ENCODE peak calls at places on chromosomes 12 and 14, in four cellular contexts. D is esophagus squamous epithelium, W is osteocyte, X is endothelial cell. J is an unnamed sample.

GRCh38 chr12:103882861-103883596 is 42.0 kb upstream of the NT5DC3 start:
- DNase-seq in D (no peak), W (no peak), X (no peak), J (peak; percentile 27)

GRCh38 chr12:51589060-51589459 is 2.0 kb upstream of the SCN8A start:
- DNase-seq in D (no peak), W (no peak), X (no peak), J (no peak)

GRCh38 chr14:44803239-44803905 is 158.4 kb downstream of the KLHL28 start:
- DNase-seq in D (no peak), W (no peak), X (no peak), J (peak; percentile 66)

GRCh38 chr14:58547649-58548048 is 90.1 kb upstream of the DACT1 start:
- DNase-seq in D (no peak), W (no peak), X (no peak), J (no peak)

GRCh38 chr14:58629273-58629672 is 8.5 kb upstream of the DACT1 start:
- DNase-seq in D (no peak), W (no peak), X (no peak), J (no peak)

GRCh38 chr14:79542121-79542520 is 669.2 kb downstream of the DIO2 start:
- DNase-seq in D (no peak), W (no peak), X (no peak), J (no peak)

GRCh38 chr14:102527255-102528232 is 18.0 kb upstream of the ANKRD9 start:
- DNase-seq in D (no peak), W (no peak), X (no peak), J (peak; percentile 92)

GRCh38 chr14:99254391-99255009 is 17.5 kb downstream of the BCL11B start:
- DNase-seq in D (no peak), W (no peak), X (no peak), J (no peak)

GRCh38 chr12:1199700-1200099 is 208.7 kb downstream of the ERC1 start:
- DNase-seq in D (no peak), W (no peak), X (no peak), J (no peak)

GRCh38 chr14:61668267-61668666 is 27.0 kb upstream of the HIF1A start:
- DNase-seq in D (no peak), W (no peak), X (no peak), J (peak; percentile 31)

GRCh38 chr12:98973395-98973794 is 328.3 kb downstream of the APAF1 start:
- DNase-seq in D (no peak), W (no peak), X (no peak), J (peak; percentile 93)

GRCh38 chr14:23895480-23895879 is 58.1 kb upstream of the DHRS4 start:
- DNase-seq in D (no peak), W (no peak), X (no peak), J (no peak)

GRCh38 chr14:35480119-35480769 is 53.7 kb upstream of the INSM2 start:
- DNase-seq in D (no peak), W (no peak), X (no peak), J (peak; percentile 31)

GRCh38 chr12:85733441-85733840 is 102.8 kb downstream of the RASSF9 start:
- DNase-seq in D (no peak), W (no peak), X (no peak), J (no peak)

DNA sequence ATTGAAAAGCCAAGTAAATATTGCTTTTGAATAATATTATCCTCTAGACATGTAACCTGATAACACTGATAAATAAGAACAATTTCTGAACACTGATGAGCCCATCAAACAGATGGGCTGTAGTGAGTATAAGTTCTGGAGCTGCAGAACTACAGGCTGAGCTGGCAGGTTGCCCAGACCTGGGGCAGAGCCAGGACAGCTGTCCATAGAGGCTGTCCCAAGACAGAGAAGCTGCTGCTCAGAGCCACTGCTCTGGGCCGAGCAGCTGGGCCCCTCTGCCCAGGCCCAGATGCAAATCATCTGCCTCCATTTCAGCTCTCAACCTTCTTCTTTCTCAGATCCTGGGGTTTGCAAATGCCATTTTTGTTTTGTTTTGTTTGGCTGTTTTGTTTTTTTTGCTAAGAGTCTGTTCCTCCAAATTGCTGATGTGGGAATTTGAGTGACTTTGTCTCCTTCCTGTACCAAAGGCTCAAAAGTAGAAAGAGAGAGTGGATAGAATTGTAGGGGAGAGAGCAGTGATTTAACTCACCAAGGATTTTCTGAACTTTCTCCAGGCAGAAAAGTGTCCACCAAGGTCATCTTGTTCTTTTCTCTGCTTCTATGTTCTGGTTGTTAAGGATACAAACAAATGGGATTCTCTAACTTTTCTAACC is 4.0 kb upstream of the TESPA1 start:
- DNase-seq in D (no peak), W (no peak), X (no peak), J (peak; percentile 45)
- TF ChIP-seq CTCF in D (no peak), W (no peak), X (no peak), J (no peak)

DNA sequence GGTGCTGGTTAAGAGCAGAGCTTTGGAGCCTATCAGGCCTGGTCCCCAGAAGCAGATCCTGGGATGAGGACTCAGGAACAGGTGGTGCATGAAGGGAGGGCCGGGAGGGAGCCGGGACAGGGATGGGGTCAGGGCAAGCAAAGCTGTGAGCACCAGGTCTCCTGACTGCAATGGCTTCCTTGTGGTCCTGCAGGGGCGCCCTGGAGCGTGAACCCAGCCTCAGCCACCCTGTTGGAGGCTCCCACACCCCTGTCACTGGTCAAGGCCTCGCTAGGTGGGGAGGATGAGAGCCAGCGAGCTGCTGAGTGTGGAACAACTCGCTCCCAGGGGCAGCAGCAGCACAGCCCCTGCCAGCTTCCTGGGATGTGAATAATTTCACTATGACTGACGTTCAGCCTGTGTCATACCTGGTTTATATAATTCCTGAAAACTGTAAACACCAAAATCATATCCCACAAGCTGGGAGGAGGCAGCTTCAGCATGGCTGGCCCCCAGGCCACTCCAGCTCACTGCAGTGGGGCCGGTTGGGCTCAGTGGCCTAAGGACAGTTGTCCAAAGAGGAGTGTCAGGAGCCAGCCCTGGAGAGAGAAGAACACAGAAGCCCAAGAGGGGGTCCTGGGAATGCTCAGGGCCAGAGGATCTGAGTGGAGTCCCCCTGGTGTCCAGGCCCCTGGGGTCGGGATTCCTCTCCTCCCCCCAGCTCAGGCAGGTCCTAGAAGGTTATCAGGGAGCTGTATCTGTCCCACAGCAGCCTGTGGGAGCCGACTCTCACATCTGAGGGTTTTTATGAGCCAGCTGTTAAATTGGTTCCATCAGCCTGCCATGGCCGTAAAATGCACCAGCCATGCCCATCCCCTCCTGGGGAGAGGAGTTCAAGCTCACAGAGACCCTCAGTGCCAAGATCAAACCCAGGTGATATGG is 272.9 kb downstream of the ADGRD1 start:
- DNase-seq in D (no peak), W (no peak), X (no peak), J (no peak)
- TF ChIP-seq CTCF in D (no peak), W (no peak), X (no peak), J (no peak)

DNA sequence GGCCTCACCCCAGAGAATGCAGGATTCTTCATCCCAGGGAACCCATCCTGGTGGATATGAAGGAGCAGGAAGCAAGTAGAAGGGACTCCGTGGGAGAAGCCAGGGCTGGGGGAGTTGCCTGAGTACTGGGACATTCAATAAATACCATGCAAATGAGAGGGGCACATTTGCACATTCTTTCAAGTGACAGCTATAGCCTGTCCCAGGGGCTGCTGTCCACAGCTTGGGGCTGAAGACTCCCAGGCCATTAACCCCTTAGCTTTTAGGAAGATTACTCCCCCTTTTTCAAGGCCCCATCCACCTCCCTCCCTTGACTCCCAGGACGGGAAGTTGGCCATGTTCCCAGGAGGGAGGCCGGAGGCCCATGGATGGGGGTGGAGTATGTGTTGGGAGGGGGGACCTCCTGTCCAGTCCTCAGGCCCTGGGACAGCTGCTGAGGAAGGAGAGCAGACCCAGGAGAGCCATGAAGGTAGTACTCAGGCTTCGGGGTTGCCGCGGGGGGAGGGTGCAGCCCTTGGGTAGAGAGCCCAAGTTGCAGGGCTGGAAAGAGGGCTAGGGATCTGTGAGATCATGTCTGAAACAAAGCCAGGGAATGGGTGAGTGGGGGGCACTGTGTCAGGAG is 974 bp upstream of the TNS2 start:
- DNase-seq in D (no peak), W (peak; percentile 87), X (peak; percentile 24), J (peak; percentile 78)
- TF ChIP-seq CTCF in D (no peak), W (no peak), X (no peak), J (no peak)

DNA sequence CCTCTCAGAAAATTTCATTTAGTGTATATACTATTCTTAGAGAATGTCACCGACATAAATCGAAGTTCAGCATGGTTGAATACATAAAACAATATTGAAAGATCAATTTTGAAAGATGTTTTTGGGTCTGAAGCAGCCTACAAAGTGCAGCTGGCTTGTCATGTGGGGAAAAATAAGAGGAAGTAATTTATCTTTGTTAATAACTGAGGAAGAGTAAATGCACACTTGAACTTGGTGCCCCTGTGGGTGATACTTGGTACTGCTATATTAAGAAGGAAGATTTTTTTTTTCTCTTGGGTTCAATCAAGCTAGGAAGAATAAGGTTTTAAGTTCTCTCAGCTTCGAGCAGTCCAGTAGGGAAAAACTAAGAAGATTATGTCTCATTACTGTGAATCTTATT is 661.3 kb downstream of the RPL10L start:
- DNase-seq in D (no peak), W (no peak), X (no peak), J (peak; percentile 9)
- TF ChIP-seq CTCF in D (no peak), W (peak; percentile 11), X (peak; percentile 85), J (peak; percentile 21)

DNA sequence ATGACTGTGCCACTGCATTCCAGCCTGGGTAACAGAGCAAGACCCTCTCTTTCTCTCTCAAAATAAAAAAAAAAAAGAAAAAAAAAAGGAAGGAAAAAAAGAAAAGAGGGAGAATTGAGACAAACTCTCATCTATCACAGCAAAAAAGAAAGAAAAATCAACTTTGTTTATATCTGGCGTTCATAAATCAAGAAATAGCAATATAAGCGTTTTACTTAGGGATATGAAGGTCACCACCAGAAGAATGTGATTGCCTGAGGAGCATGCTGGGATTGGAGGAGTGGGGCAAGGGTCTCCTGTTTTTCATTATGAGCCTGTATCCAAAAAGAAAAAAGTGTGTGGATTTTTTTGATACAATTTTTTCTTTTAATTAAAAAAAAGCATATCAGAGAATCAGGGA is 78.4 kb downstream of the HECTD4 start:
- DNase-seq in D (no peak), W (no peak), X (no peak), J (no peak)
- TF ChIP-seq CTCF in D (no peak), W (no peak), X (no peak), J (no peak)

GRCh38 chr12:54213084-54213483 is 24.3 kb upstream of the SMUG1 start:
- DNase-seq in D (no peak), W (no peak), X (no peak), J (no peak)
- TF ChIP-seq CTCF in D (no peak), W (no peak), X (no peak), J (no peak)

DNA sequence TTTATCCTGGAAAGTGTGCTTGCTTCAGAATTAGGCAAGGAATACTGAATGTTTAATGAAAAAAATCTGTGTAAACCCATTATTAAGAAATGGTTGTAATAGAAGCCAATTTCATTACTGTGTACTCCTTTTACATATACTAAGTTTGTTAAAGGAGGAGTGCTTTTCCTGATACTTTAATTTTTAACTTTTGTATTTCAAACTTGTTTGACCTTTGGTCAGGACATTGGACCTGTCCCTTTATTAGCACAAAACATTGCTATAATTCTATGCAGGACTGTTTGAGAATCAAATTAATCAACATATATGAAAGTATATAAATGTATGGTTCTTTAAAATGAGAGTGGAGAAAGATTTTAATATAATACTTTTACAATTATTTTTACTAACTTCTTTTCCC is 659.6 kb downstream of the TMTC2 start:
- DNase-seq in D (no peak), W (no peak), X (no peak), J (no peak)
- TF ChIP-seq CTCF in D (no peak), W (no peak), X (no peak), J (no peak)

GRCh38 chr12:130164216-130164542 is 1.9 kb downstream of the FZD10 start:
- DNase-seq in D (no peak), W (no peak), X (no peak), J (no peak)

GRCh38 chr12:130164931-130165330 is 2.7 kb downstream of the FZD10 start:
- DNase-seq in D (no peak), W (no peak), X (no peak), J (no peak)

GRCh38 chr12:130167537-130167936 is 5.3 kb downstream of the FZD10 start:
- DNase-seq in D (no peak), W (no peak), X (no peak), J (no peak)

GRCh38 chr12:130163461-130164215 is 1.4 kb downstream of the FZD10 start:
- DNase-seq in D (no peak), W (no peak), X (no peak), J (no peak)

GRCh38 chr12:130166306-130166705 is 4.0 kb downstream of the FZD10 start:
- DNase-seq in D (no peak), W (no peak), X (no peak), J (no peak)
- TF ChIP-seq CTCF in D (no peak), W (no peak), X (no peak), J (no peak)

J was measured in MCF 10A.